ENCODE peak calls at places on chromosomes 2 and 18, in seven cellular contexts. One of them, this sample, is unnamed. For H3K4me1 and H3K9me3, the result is how much of the 10 kb centered on the place peaks cover.

GRCh38 chr2:112812318-112813042 is 24.1 kb downstream of the IL1B start:
- DNase-seq in HCT116: no peak
- DNase-seq in tibial artery: no peak
- DNase-seq in spleen: no peak
- DNase-seq in CD8-positive, alpha-beta memory T cell: no peak
- DNase-seq in cardiac muscle cell: no peak
- DNase-seq in tibial nerve: no peak
- DNase-seq in this sample: no peak

GRCh38 chr2:105873281-105873680 is 128.6 kb downstream of the NCK2 start:
- DNase-seq in cardiac muscle cell: no peak
- DNase-seq in HCT116: no peak
- DNase-seq in tibial artery: no peak
- DNase-seq in tibial nerve: no peak
- DNase-seq in spleen: no peak
- DNase-seq in CD8-positive, alpha-beta memory T cell: no peak
- DNase-seq in this sample: no peak

GRCh38 chr2:232668805-232669444 is 28.2 kb upstream of the GIGYF2 start:
- DNase-seq in tibial nerve: no peak
- DNase-seq in cardiac muscle cell: peak
- DNase-seq in CD8-positive, alpha-beta memory T cell: no peak
- DNase-seq in HCT116: peak
- DNase-seq in spleen: no peak
- DNase-seq in tibial artery: no peak
- DNase-seq in this sample: peak

GRCh38 chr2:234395801-234396478 is 100.9 kb downstream of the ARL4C start:
- DNase-seq in CD8-positive, alpha-beta memory T cell: no peak
- DNase-seq in cardiac muscle cell: no peak
- DNase-seq in HCT116: no peak
- DNase-seq in spleen: no peak
- DNase-seq in tibial artery: no peak
- DNase-seq in tibial nerve: no peak
- DNase-seq in this sample: no peak

GRCh38 chr2:192960945-192961344 is 766.2 kb upstream of the TMEFF2 start:
- DNase-seq in tibial artery: no peak
- DNase-seq in CD8-positive, alpha-beta memory T cell: no peak
- DNase-seq in spleen: no peak
- DNase-seq in cardiac muscle cell: no peak
- DNase-seq in HCT116: no peak
- DNase-seq in tibial nerve: no peak
- DNase-seq in this sample: no peak

GRCh38 chr2:147525724-147526489 is 318.9 kb upstream of the ACVR2A start:
- DNase-seq in tibial artery: no peak
- DNase-seq in cardiac muscle cell: no peak
- DNase-seq in spleen: no peak
- DNase-seq in HCT116: no peak
- DNase-seq in tibial nerve: no peak
- DNase-seq in CD8-positive, alpha-beta memory T cell: no peak
- DNase-seq in this sample: no peak

GRCh38 chr2:205193829-205194228 is 488.5 kb upstream of the NRP2 start:
- DNase-seq in CD8-positive, alpha-beta memory T cell: no peak
- DNase-seq in tibial artery: no peak
- DNase-seq in tibial nerve: no peak
- DNase-seq in cardiac muscle cell: no peak
- DNase-seq in HCT116: no peak
- DNase-seq in spleen: no peak
- DNase-seq in this sample: no peak

GRCh38 chr18:36711813-36712444 is 116.9 kb downstream of the TPGS2 start:
- DNase-seq in tibial nerve: no peak
- DNase-seq in spleen: no peak
- DNase-seq in tibial artery: no peak
- DNase-seq in CD8-positive, alpha-beta memory T cell: no peak
- DNase-seq in cardiac muscle cell: no peak
- DNase-seq in HCT116: peak
- DNase-seq in this sample: no peak

GRCh38 chr2:138930571-138930970 is 150.4 kb upstream of the NXPH2 start:
- DNase-seq in HCT116: no peak
- DNase-seq in cardiac muscle cell: no peak
- DNase-seq in tibial nerve: no peak
- DNase-seq in CD8-positive, alpha-beta memory T cell: no peak
- DNase-seq in spleen: no peak
- DNase-seq in tibial artery: no peak
- DNase-seq in this sample: no peak

GRCh38 chr2:33121925-33122324 is 175.2 kb downstream of the LTBP1 start:
- DNase-seq in HCT116: no peak
- DNase-seq in tibial nerve: no peak
- DNase-seq in cardiac muscle cell: no peak
- DNase-seq in CD8-positive, alpha-beta memory T cell: no peak
- DNase-seq in spleen: no peak
- DNase-seq in tibial artery: no peak
- DNase-seq in this sample: no peak

GRCh38 chr2:221397179-221397578 is 174.9 kb downstream of the EPHA4 start:
- DNase-seq in HCT116: no peak
- DNase-seq in spleen: no peak
- DNase-seq in tibial artery: no peak
- DNase-seq in cardiac muscle cell: no peak
- DNase-seq in CD8-positive, alpha-beta memory T cell: no peak
- DNase-seq in tibial nerve: no peak
- DNase-seq in this sample: no peak

GRCh38 chr2:121663458-121663857 is 14.2 kb upstream of the CLASP1 start:
- DNase-seq in CD8-positive, alpha-beta memory T cell: no peak
- DNase-seq in tibial nerve: no peak
- DNase-seq in tibial artery: no peak
- DNase-seq in HCT116: no peak
- DNase-seq in spleen: no peak
- DNase-seq in cardiac muscle cell: no peak
- DNase-seq in this sample: no peak

GRCh38 chr18:35861367-35862114 is 110.9 kb upstream of the RMP24 start:
- DNase-seq in HCT116: no peak
- DNase-seq in CD8-positive, alpha-beta memory T cell: no peak
- DNase-seq in cardiac muscle cell: peak
- DNase-seq in spleen: no peak
- DNase-seq in tibial artery: no peak
- DNase-seq in tibial nerve: no peak
- DNase-seq in this sample: no peak

GRCh38 chr18:79882522-79883241 is 68.8 kb downstream of the SLC66A2 start:
- DNase-seq in tibial artery: no peak
- DNase-seq in CD8-positive, alpha-beta memory T cell: no peak
- DNase-seq in tibial nerve: no peak
- DNase-seq in HCT116: no peak
- DNase-seq in cardiac muscle cell: no peak
- DNase-seq in spleen: peak
- DNase-seq in this sample: no peak
- H3K4me3 ChIP-seq in tibial artery: no peak
- H3K4me3 ChIP-seq in CD8-positive, alpha-beta memory T cell: no peak
- H3K4me3 ChIP-seq in tibial nerve: no peak
- H3K4me3 ChIP-seq in HCT116: no peak
- H3K4me3 ChIP-seq in cardiac muscle cell: no peak
- H3K4me3 ChIP-seq in spleen: no peak
- H3K4me3 ChIP-seq in this sample: no peak

DNA sequence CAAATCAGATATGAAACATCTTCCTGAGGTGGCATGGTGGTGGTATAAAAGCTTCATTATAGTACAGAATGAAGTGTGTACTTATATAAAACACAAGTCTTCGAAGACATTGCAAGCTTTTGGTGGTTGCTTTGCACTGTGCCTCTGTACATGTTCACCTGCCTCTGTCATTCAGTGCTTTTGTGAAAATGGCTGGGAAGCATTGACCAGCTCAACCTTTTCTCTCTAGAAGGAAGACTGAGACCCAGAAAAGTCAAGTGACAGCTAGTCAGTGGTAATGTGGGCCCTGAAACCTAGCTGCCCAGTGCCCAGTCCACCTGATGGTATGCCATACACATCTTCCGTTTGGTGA is 12.1 kb downstream of the ITGA6 start:
- DNase-seq in spleen: no peak
- DNase-seq in tibial nerve: no peak
- DNase-seq in CD8-positive, alpha-beta memory T cell: no peak
- DNase-seq in HCT116: no peak
- DNase-seq in tibial artery: no peak
- DNase-seq in cardiac muscle cell: no peak
- DNase-seq in this sample: no peak
- H3K4me1 ChIP-seq in spleen: under half
- H3K4me1 ChIP-seq in tibial nerve: under half
- H3K4me1 ChIP-seq in CD8-positive, alpha-beta memory T cell: half or more
- H3K4me1 ChIP-seq in HCT116: half or more
- H3K4me1 ChIP-seq in tibial artery: under half
- H3K4me1 ChIP-seq in cardiac muscle cell: under half
- H3K4me1 ChIP-seq in this sample: under half

DNA sequence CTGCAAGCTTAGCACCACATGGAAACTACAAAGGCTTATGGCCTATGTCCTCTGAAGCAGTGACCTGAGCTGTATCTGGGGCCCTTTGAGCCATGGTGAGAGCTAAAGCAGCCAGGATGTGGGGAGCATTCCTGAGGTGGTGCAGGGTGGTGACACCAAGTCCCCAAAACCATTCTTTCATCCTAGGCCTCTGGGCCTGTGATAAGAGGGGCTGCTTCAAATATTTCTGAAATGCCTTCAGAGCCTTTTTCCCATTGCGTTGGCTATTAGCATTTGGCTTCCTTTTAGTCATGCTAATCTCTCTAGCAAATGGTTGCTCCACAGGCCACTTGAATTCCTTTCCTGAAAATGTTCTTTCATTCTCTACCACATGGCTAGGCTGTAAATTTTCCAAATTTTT is 13.4 kb downstream of the CCDC150 start:
- DNase-seq in HCT116: no peak
- DNase-seq in CD8-positive, alpha-beta memory T cell: no peak
- DNase-seq in tibial artery: no peak
- DNase-seq in spleen: no peak
- DNase-seq in tibial nerve: no peak
- DNase-seq in cardiac muscle cell: no peak
- DNase-seq in this sample: no peak
- H3K9me3 ChIP-seq in HCT116: under half
- H3K9me3 ChIP-seq in CD8-positive, alpha-beta memory T cell: under half
- H3K9me3 ChIP-seq in tibial artery: under half
- H3K9me3 ChIP-seq in spleen: half or more
- H3K9me3 ChIP-seq in tibial nerve: under half
- H3K9me3 ChIP-seq in cardiac muscle cell: under half
- H3K9me3 ChIP-seq in this sample: under half

GRCh38 chr2:152542995-152543481 is 174.2 kb downstream of the PRPF40A start:
- DNase-seq in HCT116: peak
- DNase-seq in tibial nerve: no peak
- DNase-seq in CD8-positive, alpha-beta memory T cell: no peak
- DNase-seq in spleen: no peak
- DNase-seq in tibial artery: no peak
- DNase-seq in cardiac muscle cell: no peak
- DNase-seq in this sample: no peak

GRCh38 chr2:152541712-152542111 is 175.5 kb downstream of the PRPF40A start:
- DNase-seq in tibial artery: no peak
- DNase-seq in HCT116: no peak
- DNase-seq in spleen: no peak
- DNase-seq in tibial nerve: no peak
- DNase-seq in CD8-positive, alpha-beta memory T cell: no peak
- DNase-seq in cardiac muscle cell: no peak
- DNase-seq in this sample: no peak

GRCh38 chr2:152544626-152545025 is 172.6 kb downstream of the PRPF40A start:
- DNase-seq in spleen: no peak
- DNase-seq in HCT116: no peak
- DNase-seq in tibial nerve: no peak
- DNase-seq in tibial artery: no peak
- DNase-seq in cardiac muscle cell: no peak
- DNase-seq in CD8-positive, alpha-beta memory T cell: no peak
- DNase-seq in this sample: no peak

GRCh38 chr2:152543717-152544116 is 173.5 kb downstream of the PRPF40A start:
- DNase-seq in tibial nerve: no peak
- DNase-seq in CD8-positive, alpha-beta memory T cell: no peak
- DNase-seq in cardiac muscle cell: no peak
- DNase-seq in spleen: no peak
- DNase-seq in HCT116: no peak
- DNase-seq in tibial artery: no peak
- DNase-seq in this sample: no peak

DNA sequence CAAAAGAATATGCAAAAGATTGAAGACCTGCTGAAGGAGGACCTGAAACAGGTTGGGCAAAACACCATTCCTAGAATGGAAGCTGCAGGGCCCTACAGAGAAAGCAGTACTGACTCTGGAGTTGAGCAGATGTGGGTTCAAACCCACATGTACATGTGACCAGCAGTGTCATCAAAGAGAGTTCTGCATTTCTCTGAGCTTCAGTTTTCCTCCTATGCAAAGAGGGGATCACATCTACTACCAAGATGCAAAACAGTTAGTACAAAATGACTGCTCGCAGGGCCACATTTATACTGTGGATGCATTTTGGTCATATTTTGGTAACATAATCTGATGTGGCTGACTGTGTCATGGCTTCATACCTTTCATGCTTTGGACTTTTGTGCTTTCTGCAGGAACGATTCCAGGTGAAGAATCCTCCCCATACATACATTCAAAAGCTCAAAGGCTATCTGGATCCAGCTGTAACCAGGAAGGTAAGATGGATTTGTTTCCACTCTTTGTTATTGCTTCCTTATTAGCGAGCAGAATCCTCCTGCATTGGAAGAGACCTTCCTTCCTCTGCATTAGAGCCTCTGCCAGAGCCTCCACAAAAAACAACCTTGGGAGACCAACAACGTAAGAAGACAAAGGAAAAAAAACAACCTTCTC is 174.8 kb downstream of the PRPF40A start:
- DNase-seq in spleen: no peak
- DNase-seq in cardiac muscle cell: no peak
- DNase-seq in tibial nerve: no peak
- DNase-seq in CD8-positive, alpha-beta memory T cell: no peak
- DNase-seq in HCT116: no peak
- DNase-seq in tibial artery: no peak
- DNase-seq in this sample: no peak
- H3K4me3 ChIP-seq in spleen: no peak
- H3K4me3 ChIP-seq in cardiac muscle cell: no peak
- H3K4me3 ChIP-seq in tibial nerve: no peak
- H3K4me3 ChIP-seq in CD8-positive, alpha-beta memory T cell: no peak
- H3K4me3 ChIP-seq in HCT116: no peak
- H3K4me3 ChIP-seq in tibial artery: no peak
- H3K4me3 ChIP-seq in this sample: no peak

DNA sequence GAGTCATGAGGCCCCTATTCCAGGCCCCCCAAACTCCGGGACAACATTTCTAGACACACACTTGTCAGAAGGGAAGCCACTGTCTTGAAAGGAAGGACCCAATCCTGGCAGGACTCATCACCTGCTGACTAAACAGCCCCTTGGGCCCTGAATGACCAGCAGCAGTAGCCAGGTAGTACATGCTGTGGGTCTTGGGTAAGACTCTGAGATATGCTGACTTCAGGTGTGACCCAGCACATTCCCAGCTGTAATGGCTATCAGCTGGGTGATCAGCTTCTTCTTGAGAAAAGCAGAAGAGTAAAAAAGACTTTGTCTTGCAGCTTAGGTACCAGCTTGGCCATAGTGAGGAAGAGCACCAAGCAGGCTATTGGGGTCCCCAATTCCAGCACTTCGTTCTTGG is 35.6 kb downstream of the CLHC1 start:
- DNase-seq in HCT116: no peak
- DNase-seq in CD8-positive, alpha-beta memory T cell: no peak
- DNase-seq in tibial artery: no peak
- DNase-seq in spleen: no peak
- DNase-seq in tibial nerve: no peak
- DNase-seq in cardiac muscle cell: no peak
- DNase-seq in this sample: no peak
- H3K4me1 ChIP-seq in HCT116: under half
- H3K4me1 ChIP-seq in CD8-positive, alpha-beta memory T cell: under half
- H3K4me1 ChIP-seq in tibial artery: under half
- H3K4me1 ChIP-seq in spleen: under half
- H3K4me1 ChIP-seq in tibial nerve: under half
- H3K4me1 ChIP-seq in cardiac muscle cell: under half
- H3K4me1 ChIP-seq in this sample: under half

GRCh38 chr2:236639461-236639860 is 69.8 kb downstream of the ACKR3 start:
- DNase-seq in CD8-positive, alpha-beta memory T cell: no peak
- DNase-seq in HCT116: no peak
- DNase-seq in cardiac muscle cell: no peak
- DNase-seq in tibial nerve: no peak
- DNase-seq in spleen: no peak
- DNase-seq in tibial artery: no peak
- DNase-seq in this sample: no peak
- H3K9me3 ChIP-seq in CD8-positive, alpha-beta memory T cell: under half
- H3K9me3 ChIP-seq in HCT116: under half
- H3K9me3 ChIP-seq in cardiac muscle cell: under half
- H3K9me3 ChIP-seq in tibial nerve: under half
- H3K9me3 ChIP-seq in spleen: under half
- H3K9me3 ChIP-seq in tibial artery: under half
- H3K9me3 ChIP-seq in this sample: under half